ENCODE peak calls at places on chromosomes 4 and X, in six cellular contexts. F, W, G, N, T and H are unnamed samples.

GRCh38 chr4:184361443-184361842 is 112.9 kb downstream of the IRF2 start:
- DNase-seq in F (no peak), W (no peak), G (no peak), N (no peak), T (no peak), H (no peak)

GRCh38 chr4:151921811-151922210 is 161.0 kb upstream of the GATB start:
- DNase-seq in F (no peak), W (no peak), G (no peak), N (peak; percentile 72), T (no peak), H (peak; percentile 89)

GRCh38 chrX:38768079-38768478 is 33.2 kb upstream of the MID1IP1 start:
- DNase-seq in F (no peak), W (peak; percentile 12), G (no peak), N (peak; percentile 2), T (no peak), H (peak; percentile 35)

GRCh38 chr4:135277116-135277979 is 1075.8 kb upstream of the PABPC4L start:
- DNase-seq in F (no peak), W (no peak), G (no peak), N (peak; percentile 71), T (no peak), H (peak; percentile 70)

GRCh38 chrX:96985046-96985445 is 101.3 kb downstream of the RPA4 start:
- DNase-seq in F (no peak), W (no peak), G (no peak), N (no peak), T (no peak), H (no peak)

GRCh38 chrX:103607385-103608304 is at the start of gene TCEAL3:
- DNase-seq in F (peak; percentile 77), W (peak; percentile 33), G (peak; percentile 45), N (peak; percentile 19), T (peak; percentile 6), H (peak; percentile 59)

GRCh38 chrX:79375340-79375739 is 8.2 kb upstream of the ITM2A start:
- DNase-seq in F (no peak), W (no peak), G (no peak), N (no peak), T (no peak), H (no peak)

GRCh38 chr4:42048394-42048793 is 58.1 kb downstream of the SLC30A9 start:
- DNase-seq in F (no peak), W (no peak), G (no peak), N (peak; percentile 59), T (no peak), H (peak; percentile 76)

GRCh38 chr4:55013431-55013955 is 111.9 kb downstream of the KDR start:
- DNase-seq in F (no peak), W (no peak), G (no peak), N (no peak), T (no peak), H (no peak)

GRCh38 chr4:104897297-104897645 is 249.4 kb upstream of the TET2 start:
- DNase-seq in F (no peak), W (no peak), G (no peak), N (peak; percentile 60), T (no peak), H (no peak)

GRCh38 chr4:128358231-128358902 is 70.8 kb upstream of the PGRMC2 start:
- DNase-seq in F (no peak), W (no peak), G (no peak), N (peak; percentile 43), T (no peak), H (peak; percentile 83)

GRCh38 chrX:148938348-148938747 is 437.9 kb downstream of the AFF2 start:
- DNase-seq in F (no peak), W (no peak), G (no peak), N (no peak), T (no peak), H (no peak)

GRCh38 chr4:2166253-2166652 is 75.7 kb downstream of the HAUS3 start:
- DNase-seq in F (no peak), W (no peak), G (no peak), N (no peak), T (no peak), H (no peak)

GRCh38 chr4:174544496-174544895 is 22.2 kb upstream of the HPGD start:
- DNase-seq in F (no peak), W (no peak), G (no peak), N (no peak), T (no peak), H (no peak)

GRCh38 chrX:43315622-43316021 is 340.5 kb upstream of the MAOA start:
- DNase-seq in F (no peak), W (no peak), G (no peak), N (no peak), T (no peak), H (no peak)

GRCh38 chrX:123834116-123834515 is 25.7 kb upstream of the XIAP start:
- DNase-seq in F (no peak), W (no peak), G (no peak), N (no peak), T (no peak), H (no peak)

GRCh38 chrX:76183289-76184057 is 10.6 kb downstream of the PBDC1 start:
- DNase-seq in F (no peak), W (no peak), G (no peak), N (no peak), T (no peak), H (peak; percentile 70)

GRCh38 chrX:46620505-46620904 is 46.9 kb downstream of the CHST7 start:
- DNase-seq in F (no peak), W (no peak), G (no peak), N (peak; percentile 2), T (no peak), H (no peak)

GRCh38 chr4:6875431-6875831 is 34.2 kb upstream of the TBC1D14 start:
- DNase-seq in F (no peak), W (no peak), G (no peak), N (no peak), T (no peak), H (no peak)

GRCh38 chr4:127730142-127730913 is at the start of gene SLC25A31:
- DNase-seq in F (peak; percentile 53), W (no peak), G (no peak), N (no peak), T (no peak), H (no peak)

GRCh38 chrX:551306-551705 is 79.3 kb upstream of the SHOX start:
- DNase-seq in F (no peak), W (no peak), G (no peak), N (no peak), T (no peak), H (no peak)

GRCh38 chrX:45351478-45351877 is 150.8 kb upstream of the DIPK2B start:
- DNase-seq in F (no peak), W (no peak), G (no peak), N (peak; percentile 19), T (no peak), H (peak; percentile 71)

GRCh38 chrX:153926863-153927685 is 1.0 kb upstream of the ARHGAP4 start:
- DNase-seq in F (peak; percentile 81), W (peak; percentile 88), G (peak; percentile 42), N (peak; percentile 66), T (peak; percentile 52), H (peak; percentile 35)

GRCh38 chr4:4853371-4853823 is 6.1 kb upstream of the MSX1 start:
- DNase-seq in F (no peak), W (no peak), G (no peak), N (no peak), T (no peak), H (no peak)

GRCh38 chr4:55670695-55671094 is 34.6 kb upstream of the NMU start:
- DNase-seq in F (no peak), W (no peak), G (no peak), N (no peak), T (no peak), H (no peak)